ENCODE peak calls at places on chromosome 1, in four cellular contexts. V is HuH-7, G is occipital lobe, J is AML-193. I is an unnamed sample.

GRCh38 chr1:6465461-6466005 is 440 bp downstream of the TNFRSF25 start:
- DNase-seq in J (no peak), V (no peak), G (no peak), I (no peak)

GRCh38 chr1:172893146-172893841 is 157.4 kb downstream of the TNFSF18 start:
- DNase-seq in J (no peak), G (no peak), V (no peak), I (no peak)

GRCh38 chr1:225896937-225897549 is 8.1 kb upstream of the LEFTY1 start:
- DNase-seq in G (no peak), V (peak), J (no peak), I (no peak)

GRCh38 chr1:226486163-226486562 is 62.4 kb upstream of the STUM start:
- DNase-seq in J (no peak), V (no peak), G (no peak), I (peak)

GRCh38 chr1:944341-945325 is 14.4 kb downstream of the NOC2L start:
- DNase-seq in G (no peak), J (no peak), V (no peak), I (no peak)

GRCh38 chr1:38028105-38028591 is 15.6 kb downstream of the UTP11 start:
- DNase-seq in V (no peak), J (no peak), G (no peak), I (no peak)

GRCh38 chr1:53266038-53266437 is 27.7 kb upstream of the MAGOH start:
- DNase-seq in G (no peak), J (no peak), V (peak), I (no peak)

GRCh38 chr1:53046930-53047329 is 15.1 kb upstream of the PODN start:
- DNase-seq in G (no peak), J (no peak), V (no peak), I (no peak)

GRCh38 chr1:229227298-229227919 is 43.5 kb upstream of the RAB4A start:
- DNase-seq in G (peak), V (peak), J (peak), I (peak)